ENCODE peak calls at places on chromosomes 7 and 10, in eight cellular contexts. K is left lobe of liver; S is AG04450; O is astrocyte of the spinal cord; P is activated CD8-positive, alpha-beta memory T cell treated with anti-CD3 and anti-CD28 coated beads, Interleukin-2, amount 50 U/mL, for 48 hours; W is epithelial cell of esophagus; J is mesenteric fat pad; Y is HFFc6. M is an unnamed sample.

GRCh38 chr10:108275895-108276685 is 1111.6 kb upstream of the SORCS1 start:
- DNase-seq in K (no peak), J (no peak), W (no peak), P (no peak), S (no peak), O (no peak), Y (no peak), M (no peak)

GRCh38 chr7:112937651-112938390 is 147.6 kb upstream of the TMEM168 start:
- DNase-seq in S (no peak), J (no peak), Y (peak), O (peak), W (no peak), P (no peak), K (no peak), M (no peak)

GRCh38 chr10:86439544-86439943 is 72.9 kb upstream of the GRID1 start:
- DNase-seq in Y (peak), O (peak), J (no peak), W (peak), P (no peak), S (peak), K (peak), M (no peak)

GRCh38 chr10:62972103-62972502 is 155.9 kb upstream of the EGR2 start:
- DNase-seq in J (no peak), W (peak), P (no peak), O (no peak), K (no peak), S (no peak), Y (peak), M (no peak)

GRCh38 chr7:106598663-106599342 is 62.2 kb downstream of the CCDC71L start:
- DNase-seq in P (peak), S (peak), O (peak), W (peak), Y (peak), J (no peak), K (peak), M (peak)

GRCh38 chr7:25565949-25566348 is 337.7 kb upstream of the NPVF start:
- DNase-seq in J (no peak), S (peak), O (peak), K (peak), W (peak), P (peak), Y (peak), M (peak)

GRCh38 chr7:101898019-101898575 is 80.7 kb downstream of the CUX1 start:
- DNase-seq in P (no peak), J (no peak), W (no peak), Y (no peak), O (no peak), S (no peak), K (no peak), M (no peak)

GRCh38 chr7:70030745-70031144 is 432.5 kb downstream of the AUTS2 start:
- DNase-seq in J (no peak), W (no peak), S (no peak), K (no peak), O (no peak), P (no peak), Y (no peak), M (no peak)

GRCh38 chr7:151023211-151023610 is 1.1 kb downstream of the ATG9B start:
- DNase-seq in O (no peak), S (no peak), K (no peak), W (no peak), P (no peak), Y (no peak), J (no peak), M (no peak)

GRCh38 chr7:45574521-45575500 is 643 bp downstream of the ADCY1 start:
- DNase-seq in O (peak), S (no peak), W (peak), J (peak), K (no peak), Y (no peak), P (no peak), M (no peak)

GRCh38 chr10:131477457-131478205 is 166.1 kb upstream of the TCERG1L start:
- DNase-seq in J (no peak), Y (no peak), O (no peak), P (no peak), K (peak), S (no peak), W (no peak), M (no peak)

GRCh38 chr7:40584667-40585433 is 450.0 kb downstream of the SUGCT start:
- DNase-seq in O (peak), K (no peak), P (no peak), S (no peak), J (no peak), W (peak), Y (peak), M (peak)

GRCh38 chr10:15346440-15347141 is 24.5 kb downstream of the FAM171A1 start:
- DNase-seq in S (no peak), K (no peak), Y (peak), J (no peak), W (no peak), O (no peak), P (no peak), M (no peak)

GRCh38 chr7:139358541-139359365 is 941 bp upstream of the LUC7L2 start:
- DNase-seq in Y (no peak), P (no peak), J (no peak), K (no peak), O (peak), W (peak), S (no peak), M (no peak)

M was measured in foreskin keratinocyte.